ENCODE peak calls at places on chromosomes 11 and 22, in six cellular contexts. C, Q, V, I, G and O are unnamed samples.

GRCh38 chr11:57515332-57516060 is at the start of gene SLC43A1:
- DNase-seq in G (peak), Q (no peak), C (no peak), I (no peak), V (peak), O (peak)

GRCh38 chr11:67465190-67465522 is 3.9 kb downstream of the TMEM134 start:
- DNase-seq in V (no peak), I (no peak), G (peak), C (no peak), Q (no peak), O (no peak)

GRCh38 chr11:64745219-64745522 is 1.2 kb upstream of the RASGRP2 start:
- DNase-seq in C (no peak), V (no peak), G (no peak), Q (peak), I (no peak), O (peak)

GRCh38 chr22:46038516-46039430 is 61.8 kb upstream of the WNT7B start:
- DNase-seq in G (no peak), V (no peak), I (no peak), C (no peak), Q (no peak), O (no peak)

GRCh38 chr11:104916442-104916841 is 18.2 kb upstream of the CASP12 start:
- DNase-seq in G (no peak), Q (no peak), C (no peak), I (no peak), V (no peak), O (no peak)

GRCh38 chr11:240315-240714 is 3.5 kb downstream of the PSMD13 start:
- DNase-seq in V (no peak), I (no peak), Q (no peak), C (no peak), G (no peak), O (no peak)

GRCh38 chr22:47020157-47020556 is 257.7 kb downstream of the TBC1D22A start:
- DNase-seq in I (no peak), V (no peak), C (no peak), G (no peak), Q (no peak), O (no peak)

GRCh38 chr11:102950622-102951081 is 4.9 kb downstream of the MMP13 start:
- DNase-seq in V (no peak), I (no peak), C (no peak), Q (no peak), G (no peak), O (no peak)

GRCh38 chr11:35144811-35145210 is 5.8 kb downstream of the CD44 start:
- DNase-seq in C (no peak), I (no peak), G (no peak), V (no peak), Q (no peak), O (no peak)

GRCh38 chr11:35143509-35144102 is 4.6 kb downstream of the CD44 start:
- DNase-seq in C (no peak), Q (no peak), G (no peak), I (no peak), V (no peak), O (no peak)

GRCh38 chr11:35142481-35143207 is 3.7 kb downstream of the CD44 start:
- DNase-seq in Q (no peak), C (no peak), V (peak), G (peak), I (no peak), O (no peak)

GRCh38 chr11:35145249-35145648 is 6.3 kb downstream of the CD44 start:
- DNase-seq in Q (no peak), C (no peak), G (no peak), V (peak), I (peak), O (peak)

DNA sequence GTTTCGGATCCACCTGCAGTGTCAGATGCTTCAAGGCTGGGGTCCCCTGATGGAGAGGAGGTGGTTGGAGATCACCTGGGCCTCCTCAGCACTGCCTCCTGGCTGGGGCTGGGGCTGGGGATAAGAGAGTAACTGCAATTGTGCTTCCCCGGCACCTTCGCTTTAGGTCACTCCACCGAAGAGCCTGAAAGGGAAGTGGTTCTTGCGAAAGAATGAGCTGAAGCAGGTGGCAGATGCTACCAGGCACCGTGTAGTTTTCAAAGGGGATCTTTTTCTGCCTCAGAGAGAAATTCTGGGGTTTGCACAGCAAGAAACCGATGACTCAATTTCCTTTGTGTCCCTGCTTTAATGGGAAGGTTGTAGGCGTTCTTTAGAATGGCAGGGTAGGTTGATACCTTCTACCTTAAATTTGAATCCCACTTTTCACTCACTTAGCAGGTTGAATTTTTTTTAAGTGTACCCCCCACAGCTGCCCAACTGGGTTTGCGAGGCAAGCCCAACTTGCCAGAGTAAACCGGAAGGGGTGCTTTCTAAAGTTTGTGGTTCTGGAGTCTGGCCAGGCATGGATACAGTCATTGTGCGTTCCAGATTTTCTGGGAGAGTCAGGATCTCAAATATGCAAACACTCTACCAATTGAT is 5.3 kb downstream of the CD44 start:
- DNase-seq in I (peak), C (no peak), V (no peak), G (no peak), Q (no peak), O (peak)
- TF ChIP-seq TAF1 in I (no peak), C (no peak), V (no peak), G (no peak), Q (no peak), O (no peak)

GRCh38 chr11:62602141-62603071 is 741 bp upstream of the MTA2 start:
- DNase-seq in Q (no peak), V (peak), G (no peak), I (no peak), C (no peak), O (peak)
- TF ChIP-seq POLR2AphosphoS5 in Q (no peak), V (no peak), G (no peak), I (no peak), C (peak), O (no peak)

DNA sequence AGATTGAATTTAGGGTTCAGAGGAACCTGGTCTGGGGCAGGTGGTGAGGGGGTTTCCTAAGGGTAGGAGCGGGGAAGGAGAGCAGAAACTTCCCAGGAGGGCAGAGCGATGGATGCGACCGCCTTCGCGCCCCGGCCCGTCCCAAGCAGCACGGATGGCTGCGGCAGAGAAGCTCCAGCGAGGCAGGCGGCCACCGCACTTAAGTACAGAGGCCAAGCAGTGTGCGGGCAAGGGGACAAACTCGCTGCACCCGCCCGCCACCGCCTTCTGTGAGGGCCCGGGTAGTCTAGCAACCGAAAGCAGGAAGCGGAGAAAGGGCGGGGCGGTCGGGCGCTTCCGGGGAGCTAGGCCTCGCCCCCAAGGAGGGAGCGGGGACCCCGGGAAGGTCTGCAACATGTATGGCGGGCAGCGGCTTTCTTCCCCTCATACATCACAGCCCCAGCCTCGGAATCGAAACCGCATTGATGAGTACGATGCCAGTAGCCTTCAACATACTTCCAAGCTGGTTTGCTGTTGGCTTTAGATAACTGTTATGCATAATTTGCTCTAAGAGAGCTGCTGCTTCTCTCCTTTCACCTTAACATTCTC is at the start of gene AGBL2:
- DNase-seq in Q (peak), G (peak), C (peak), V (peak), I (peak), O (peak)
- TF ChIP-seq POLR2A in Q (peak), G (peak), C (peak), V (peak), I (peak), O (peak)

GRCh38 chr11:119616586-119617342 is 112.2 kb downstream of the NECTIN1 start:
- DNase-seq in Q (no peak), V (no peak), G (no peak), C (no peak), I (no peak), O (no peak)

GRCh38 chr11:119614227-119615002 is 114.6 kb downstream of the NECTIN1 start:
- DNase-seq in V (no peak), G (peak), I (no peak), C (no peak), Q (no peak), O (no peak)

GRCh38 chr11:119615879-119616190 is 113.2 kb downstream of the NECTIN1 start:
- DNase-seq in Q (no peak), G (no peak), I (no peak), C (no peak), V (no peak), O (no peak)

GRCh38 chr11:119617343-119617713 is 111.7 kb downstream of the NECTIN1 start:
- DNase-seq in C (no peak), Q (no peak), I (no peak), V (no peak), G (no peak), O (no peak)

DNA sequence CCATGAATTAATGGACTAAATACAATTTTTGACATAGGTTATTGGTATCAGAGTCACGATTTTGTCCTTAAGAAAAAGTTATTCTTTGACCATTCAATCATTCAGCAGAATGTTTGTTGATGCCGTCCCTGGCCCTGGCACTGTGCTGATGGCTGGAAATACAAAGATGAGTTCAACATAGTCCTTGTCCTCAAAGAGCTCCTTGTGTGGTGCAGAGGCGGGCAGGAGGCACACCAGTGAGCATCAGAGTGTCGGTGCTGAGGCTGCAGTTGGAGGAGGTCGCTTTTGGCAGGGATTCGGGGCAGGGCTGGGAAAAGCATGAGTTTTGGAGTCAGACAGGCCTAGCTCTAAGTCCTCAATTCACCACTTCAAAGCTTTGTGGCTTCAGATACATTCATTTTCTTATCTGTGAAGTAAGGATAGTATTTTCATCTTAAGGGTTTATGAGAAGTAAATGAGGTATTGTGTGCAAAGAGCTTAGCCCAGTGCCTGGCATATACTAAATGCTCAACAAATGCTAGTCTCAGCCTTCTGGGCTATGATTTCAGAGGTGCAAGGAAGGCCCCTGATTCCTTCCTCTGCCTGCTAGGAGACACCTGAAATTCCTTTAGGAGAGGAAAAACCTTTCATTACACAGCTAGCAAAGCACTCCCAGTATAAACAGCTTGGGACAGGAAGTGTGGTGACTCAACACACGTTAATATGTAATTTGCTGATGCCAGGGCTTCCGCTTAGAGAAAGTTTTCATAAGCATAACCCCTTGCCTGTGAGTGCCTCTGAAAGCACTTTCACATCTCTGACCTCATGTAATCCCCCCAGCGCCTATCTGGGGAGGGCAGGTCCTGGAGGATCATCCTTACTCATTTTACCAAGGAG is 113.8 kb downstream of the NECTIN1 start:
- DNase-seq in C (no peak), V (no peak), Q (no peak), I (peak), G (peak), O (no peak)
- TF ChIP-seq TAF1 in C (no peak), V (no peak), Q (no peak), I (no peak), G (no peak), O (no peak)

DNA sequence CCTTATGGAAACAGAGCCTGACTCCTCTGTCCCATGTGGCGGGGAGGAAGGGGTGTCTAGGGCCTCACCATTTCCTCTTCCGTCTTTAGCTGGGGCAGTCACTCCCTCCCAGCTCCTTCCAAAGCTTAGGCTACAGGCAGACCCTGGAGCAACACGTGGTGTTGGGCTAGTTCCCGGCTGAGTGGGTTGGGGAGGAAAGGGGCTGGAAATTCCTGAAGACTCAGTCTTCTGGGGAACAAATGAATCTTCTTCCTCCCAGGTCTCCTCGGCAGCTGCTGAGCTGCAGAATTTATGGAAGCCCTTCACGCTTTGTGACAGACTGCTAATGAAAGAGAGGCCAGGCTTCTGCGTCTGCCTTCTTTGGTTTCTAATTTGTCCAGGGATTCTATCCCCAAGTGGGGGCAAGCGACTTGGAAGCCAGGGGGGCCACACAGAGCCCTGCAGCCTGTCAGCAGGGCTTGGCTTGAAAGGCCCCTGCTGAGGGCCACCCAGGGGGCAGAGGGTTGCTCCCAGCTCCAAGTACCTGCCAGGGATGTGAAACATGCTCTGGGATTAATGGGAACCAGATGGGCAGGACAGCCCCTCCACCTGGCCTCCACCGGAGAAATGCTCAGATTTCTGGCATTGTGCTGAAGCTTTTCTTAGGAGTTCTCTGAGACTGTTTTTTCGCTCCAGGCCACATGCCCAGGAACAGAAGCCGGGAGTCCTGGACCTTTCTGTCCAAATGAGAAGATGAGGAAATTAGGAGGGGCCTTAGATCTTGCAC is 123.1 kb downstream of the PKNOX2 start:
- DNase-seq in Q (no peak), V (no peak), G (no peak), I (no peak), C (no peak), O (no peak)
- TF ChIP-seq POLR2AphosphoS5 in Q (no peak), V (no peak), G (no peak), I (no peak), C (no peak), O (no peak)